ENCODE peak calls at places on chromosome 22, in five cellular contexts. Y is substantia nigra; K is heart right ventricle; E is effector memory CD4-positive, alpha-beta T cell; R is naive thymus-derived CD4-positive, alpha-beta T cell. B is an unnamed sample.

GRCh38 chr22:43006016-43006505 is 8.9 kb downstream of the PACSIN2 start:
- DNase-seq in Y (no peak), K (no peak), E (no peak), R (no peak), B (no peak)

GRCh38 chr22:42926768-42927167 is 69.7 kb upstream of the ARFGAP3 start:
- DNase-seq in Y (no peak), K (no peak), E (no peak), R (no peak), B (no peak)

GRCh38 chr22:27278986-27279385 is 522.6 kb downstream of the MN1 start:
- DNase-seq in Y (no peak), K (no peak), E (no peak), R (no peak), B (peak)

GRCh38 chr22:49489821-49490220 is 337.9 kb downstream of the BRD1 start:
- DNase-seq in Y (no peak), K (no peak), E (no peak), R (no peak), B (no peak)

GRCh38 chr22:20121856-20122415 is 4.9 kb upstream of the TRMT2A start:
- DNase-seq in Y (no peak), K (no peak), E (no peak), R (no peak), B (no peak)

GRCh38 chr22:41288245-41288946 is 2.4 kb upstream of the RANGAP1 start:
- DNase-seq in Y (no peak), K (peak), E (no peak), R (no peak), B (peak)

GRCh38 chr22:26894766-26895485 is 237.5 kb downstream of the MIAT start:
- DNase-seq in Y (no peak), K (no peak), E (no peak), R (no peak), B (peak)

GRCh38 chr22:35368386-35368785 is 12.5 kb upstream of the HMOX1 start:
- DNase-seq in Y (no peak), K (no peak), E (no peak), R (no peak), B (no peak)

GRCh38 chr22:41929158-41929896 is 2.7 kb upstream of the TNFRSF13C start:
- DNase-seq in Y (no peak), K (no peak), E (no peak), R (no peak), B (no peak)

GRCh38 chr22:29784451-29785361 is 17.5 kb downstream of the UQCR10 start:
- DNase-seq in Y (peak), K (peak), E (no peak), R (no peak), B (no peak)

GRCh38 chr22:25746012-25746373 is 4.0 kb downstream of the MYO18B start:
- DNase-seq in Y (no peak), K (no peak), E (no peak), R (no peak), B (peak)

GRCh38 chr22:35987487-35987886 is 41.1 kb downstream of the RBFOX2 start:
- DNase-seq in Y (no peak), K (no peak), E (no peak), R (no peak), B (no peak)

GRCh38 chr22:20424937-20425587 is 12.6 kb downstream of the SCARF2 start:
- DNase-seq in Y (no peak), K (peak), E (no peak), R (no peak), B (no peak)

GRCh38 chr22:49992921-49993648 is 19.5 kb downstream of the IL17REL start:
- DNase-seq in Y (peak), K (peak), E (peak), R (no peak), B (no peak)

GRCh38 chr22:27512283-27512761 is 289.2 kb downstream of the MN1 start:
- DNase-seq in Y (no peak), K (peak), E (no peak), R (no peak), B (peak)

GRCh38 chr22:42132457-42132856 is 1.8 kb upstream of the CYP2D6 start:
- DNase-seq in Y (no peak), K (no peak), E (no peak), R (no peak), B (no peak)

GRCh38 chr22:40325315-40325714 is 21.0 kb upstream of the ADSL start:
- DNase-seq in Y (no peak), K (no peak), E (no peak), R (peak), B (no peak)

GRCh38 chr22:22157500-22157822 is 87.1 kb upstream of the VPREB1 start:
- DNase-seq in Y (no peak), K (no peak), E (no peak), R (no peak), B (no peak)
- H3K27ac ChIP-seq in Y (no peak), K (no peak), E (no peak), R (no peak), B (no peak)

GRCh38 chr22:39311592-39312400 is 7.6 kb downstream of the RPL3 start:
- DNase-seq in Y (no peak), K (no peak), E (no peak), R (no peak), B (no peak)
- H3K27ac ChIP-seq in Y (no peak), K (no peak), E (no peak), R (no peak), B (no peak)

GRCh38 chr22:31895317-31896133 is 48.8 kb upstream of the YWHAH start:
- DNase-seq in Y (no peak), K (no peak), E (no peak), R (no peak), B (no peak)

GRCh38 chr22:31892080-31892433 is 52.3 kb upstream of the YWHAH start:
- DNase-seq in Y (no peak), K (no peak), E (no peak), R (no peak), B (no peak)

GRCh38 chr22:31896472-31896871 is 47.9 kb upstream of the YWHAH start:
- DNase-seq in Y (no peak), K (no peak), E (no peak), R (no peak), B (no peak)

GRCh38 chr22:31891366-31892079 is 52.8 kb upstream of the YWHAH start:
- DNase-seq in Y (no peak), K (no peak), E (no peak), R (no peak), B (no peak)

GRCh38 chr22:31893460-31893859 is 50.9 kb upstream of the YWHAH start:
- DNase-seq in Y (peak), K (no peak), E (no peak), R (no peak), B (no peak)
- H3K27ac ChIP-seq in Y (peak), K (no peak), E (no peak), R (no peak), B (no peak)

DNA sequence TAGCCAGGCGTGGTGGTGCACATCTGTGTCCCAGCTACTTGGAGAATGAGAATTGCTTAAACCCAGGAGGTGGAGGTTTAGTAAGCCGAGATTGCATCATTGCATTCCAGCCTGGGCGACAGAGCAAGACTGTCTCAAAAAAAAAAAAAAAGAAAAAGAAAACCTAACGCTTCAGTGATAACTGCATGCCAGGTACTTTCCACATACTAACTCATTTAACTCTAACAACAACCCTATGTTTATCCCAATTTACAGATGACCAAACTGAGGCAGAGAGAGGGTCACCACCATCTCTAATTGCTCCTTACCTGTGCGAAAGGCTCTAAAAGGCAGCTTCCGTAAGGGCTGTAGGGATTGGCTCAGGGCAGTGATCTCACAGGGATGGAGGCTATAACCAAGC is 11.6 kb downstream of the PISD start:
- DNase-seq in Y (no peak), K (no peak), E (no peak), R (no peak), B (peak)
- H3K27ac ChIP-seq in Y (no peak), K (no peak), E (no peak), R (no peak), B (peak)

GRCh38 chr22:33247758-33248157 is 189.6 kb upstream of the SYN3 start:
- DNase-seq in Y (no peak), K (no peak), E (no peak), R (no peak), B (peak)
- H3K27ac ChIP-seq in Y (no peak), K (no peak), E (no peak), R (no peak), B (no peak)

GRCh38 chr22:37231406-37232139 is 12.5 kb downstream of the RAC2 start:
- DNase-seq in Y (no peak), K (no peak), E (no peak), R (peak), B (no peak)
- H3K27ac ChIP-seq in Y (no peak), K (no peak), E (peak), R (peak), B (no peak)

DNA sequence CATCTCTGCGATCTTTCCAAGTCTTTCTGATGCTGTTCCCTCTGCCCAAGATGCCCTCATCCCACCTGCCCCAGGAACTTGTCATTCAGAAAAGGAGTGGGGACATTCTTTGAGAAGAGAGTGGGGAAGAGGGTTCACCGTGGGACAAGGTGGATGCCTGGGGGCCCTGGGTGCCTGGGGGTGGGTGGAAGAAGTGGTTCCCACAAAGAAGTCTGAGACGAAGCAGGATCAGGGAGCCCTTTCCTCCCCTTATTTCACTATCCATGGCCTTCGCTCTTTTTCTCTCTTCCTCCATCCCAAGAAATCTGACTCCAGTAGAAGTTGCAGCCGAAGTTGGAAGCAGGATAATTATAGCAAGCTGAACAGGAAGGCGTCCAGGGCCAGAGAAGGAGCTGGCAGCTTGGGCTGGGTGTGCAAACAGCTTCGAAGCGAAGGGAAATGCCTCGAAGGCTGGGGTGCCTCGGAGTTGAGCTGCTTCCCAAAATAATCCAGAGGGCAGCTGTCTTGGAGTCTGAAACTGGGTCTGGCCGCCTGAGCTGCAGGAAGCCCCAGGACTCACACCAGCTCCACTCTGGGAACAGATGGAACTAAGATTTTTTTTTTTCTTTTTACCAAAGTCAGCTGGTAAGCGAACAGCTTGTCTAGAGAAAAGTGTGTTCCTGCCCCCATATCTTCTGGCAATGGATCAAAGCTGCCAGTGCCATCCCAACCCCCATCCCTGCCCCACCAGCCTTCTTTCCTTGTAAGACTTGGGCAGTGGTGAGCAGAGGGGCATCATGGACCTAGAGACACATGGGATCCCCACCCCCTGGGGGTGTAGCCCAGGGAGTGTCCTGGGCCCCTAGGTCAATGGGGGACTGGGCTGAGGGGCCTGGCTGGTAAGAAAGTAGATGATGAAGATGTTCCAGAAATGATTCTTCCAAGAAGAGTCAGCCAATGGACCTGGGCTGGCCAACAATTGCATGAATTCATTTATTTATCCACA is 31.5 kb downstream of the PARVG start:
- DNase-seq in Y (no peak), K (no peak), E (no peak), R (no peak), B (no peak)
- H3K27ac ChIP-seq in Y (no peak), K (no peak), E (no peak), R (no peak), B (no peak)

DNA sequence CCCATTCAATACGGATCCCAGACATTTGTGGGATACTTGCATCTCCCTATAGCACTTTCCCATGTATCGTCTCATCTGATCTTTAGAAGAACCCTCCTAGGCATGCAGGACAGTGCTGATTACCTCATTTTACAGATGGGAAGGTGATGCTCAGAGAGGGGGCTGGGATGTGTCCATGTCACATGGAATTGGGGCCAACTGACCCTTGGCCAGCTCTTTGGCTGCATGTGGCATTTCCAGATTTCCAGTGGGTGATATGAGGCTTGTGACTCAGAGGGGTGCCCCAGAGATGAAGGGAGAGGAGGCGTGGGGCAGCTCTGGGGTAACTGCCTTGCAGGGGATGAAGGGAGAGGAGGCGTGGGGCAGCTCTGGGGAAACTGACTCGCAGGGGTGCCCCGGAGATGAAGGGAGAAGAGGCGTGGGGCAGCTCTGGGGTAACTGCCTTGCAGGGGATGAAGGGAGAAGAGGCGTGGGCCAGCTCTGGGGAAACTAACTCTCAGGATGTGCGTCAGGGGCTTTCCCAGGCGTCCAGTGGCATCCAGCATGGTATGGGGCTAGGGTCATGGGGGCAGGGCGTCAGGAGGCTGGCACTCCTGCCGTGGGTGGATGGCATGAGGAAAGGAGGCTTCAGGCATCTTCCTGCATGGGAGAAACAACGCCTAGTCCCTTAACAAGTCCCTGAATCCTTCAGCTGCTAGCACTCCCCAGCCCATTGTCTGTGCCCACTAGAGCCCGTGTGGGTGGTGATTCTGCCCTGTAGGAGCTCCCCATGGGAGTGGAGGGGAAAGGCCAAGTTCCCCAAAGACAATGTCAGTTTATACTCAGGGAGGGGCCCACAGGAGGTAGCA is 11.9 kb upstream of the CERK start:
- DNase-seq in Y (no peak), K (no peak), E (no peak), R (no peak), B (no peak)
- H3K27ac ChIP-seq in Y (no peak), K (peak), E (peak), R (peak), B (no peak)